ENCODE peak calls at places on chromosomes 5 and 9, in four cellular contexts. N is HCT116, M is neuronal stem cell, O is GM23338. J is an unnamed sample. For H3K4me1 and H3K36me3, the result is how much of the 10 kb centered on the place peaks cover.

GRCh38 chr9:18606831-18607230 is 132.9 kb downstream of the ADAMTSL1 start:
- DNase-seq in M (peak), N (no peak), O (peak), J (no peak)

GRCh38 chr5:174839196-174839595 is 114.8 kb downstream of the MSX2 start:
- DNase-seq in O (no peak), M (no peak), N (no peak), J (no peak)

GRCh38 chr9:98921740-98922139 is 22.0 kb upstream of the COL15A1 start:
- DNase-seq in O (no peak), N (no peak), M (no peak), J (no peak)

GRCh38 chr9:89138463-89139390 is 39.9 kb downstream of the SHC3 start:
- DNase-seq in N (peak), M (no peak), O (no peak), J (no peak)

GRCh38 chr5:68379275-68380026 is 163.9 kb downstream of the PIK3R1 start:
- DNase-seq in M (no peak), O (no peak), N (no peak), J (no peak)

GRCh38 chr5:1911773-1912235 is 29.1 kb upstream of the IRX4 start:
- DNase-seq in M (no peak), O (no peak), N (no peak), J (no peak)

GRCh38 chr9:5112646-5113045 is 72.8 kb downstream of the INSL6 start:
- DNase-seq in M (no peak), O (no peak), N (no peak), J (no peak)

GRCh38 chr5:133523921-133524320 is 88.4 kb downstream of the FSTL4 start:
- DNase-seq in N (no peak), M (no peak), O (no peak), J (no peak)

GRCh38 chr9:8961186-8961666 is 1161.6 kb upstream of the DMAC1 start:
- DNase-seq in M (no peak), N (no peak), O (no peak), J (no peak)

GRCh38 chr5:163503106-163504090 is 2.0 kb upstream of the MAT2B start:
- DNase-seq in O (peak), M (peak), N (peak), J (peak)

GRCh38 chr5:132199116-132199680 is 28.5 kb downstream of the P4HA2 start:
- DNase-seq in O (no peak), M (no peak), N (no peak), J (no peak)

GRCh38 chr5:19538607-19539006 is 449.4 kb downstream of the CDH18 start:
- DNase-seq in O (peak), N (no peak), M (no peak), J (no peak)

GRCh38 chr9:135103931-135104639 is 16.6 kb downstream of the OLFM1 start:
- DNase-seq in N (no peak), M (no peak), O (no peak), J (no peak)

GRCh38 chr9:113546566-113546965 is 83.0 kb downstream of the RGS3 start:
- DNase-seq in N (no peak), M (no peak), O (no peak), J (no peak)

GRCh38 chr9:113543286-113544000 is 79.9 kb downstream of the RGS3 start:
- DNase-seq in M (no peak), O (no peak), N (no peak), J (no peak)

GRCh38 chr9:113542741-113543140 is 79.2 kb downstream of the RGS3 start:
- DNase-seq in M (no peak), N (no peak), O (no peak), J (no peak)

GRCh38 chr9:113544001-113544340 is 80.4 kb downstream of the RGS3 start:
- DNase-seq in O (no peak), M (no peak), N (no peak), J (no peak)

DNA sequence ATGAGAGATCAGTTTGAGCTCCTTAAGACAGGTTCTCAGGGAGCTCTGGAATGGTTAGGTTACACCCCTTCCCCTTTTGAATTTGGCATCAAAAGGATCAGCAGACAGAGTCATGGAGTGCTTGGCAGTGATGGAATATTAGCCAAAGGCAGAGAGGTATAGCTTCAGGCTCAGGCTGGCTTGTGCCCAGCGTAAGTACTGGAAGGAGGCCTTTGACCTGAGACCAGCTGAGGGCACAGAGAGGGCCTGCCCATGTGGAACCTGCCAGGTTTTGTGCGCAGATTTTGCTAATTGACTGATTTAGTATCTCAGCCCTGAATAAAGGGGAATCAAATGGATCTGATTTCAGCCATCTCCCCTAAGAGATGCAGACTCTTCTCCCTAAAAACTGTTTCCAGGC is 81.5 kb downstream of the RGS3 start:
- DNase-seq in O (no peak), M (no peak), N (no peak), J (no peak)
- H3K4me1 ChIP-seq in O (under half), M (under half), N (under half), J (under half)

DNA sequence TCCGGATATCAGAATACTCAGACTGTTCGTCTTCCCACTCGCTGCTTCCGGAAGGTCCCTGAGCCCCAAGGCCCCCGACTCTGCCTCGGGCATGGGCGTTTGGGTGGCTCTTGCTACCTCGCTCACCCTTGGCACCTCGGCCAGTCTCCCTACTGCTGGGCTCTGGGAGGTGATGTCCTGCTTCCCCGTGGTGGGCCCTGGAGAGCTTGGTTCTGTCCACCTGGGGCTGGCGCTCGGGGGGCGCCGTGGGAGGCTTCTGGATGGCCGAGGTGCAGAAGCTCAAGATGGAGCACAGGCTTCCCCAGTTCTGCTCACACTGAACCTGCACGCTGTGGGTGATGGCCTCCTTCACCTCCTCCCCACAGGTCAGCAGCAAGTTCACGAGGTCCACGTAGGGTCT is 10.4 kb downstream of the STC2 start:
- DNase-seq in M (no peak), N (no peak), O (no peak), J (peak)
- H3K36me3 ChIP-seq in M (under half), N (under half), O (under half), J (under half)

DNA sequence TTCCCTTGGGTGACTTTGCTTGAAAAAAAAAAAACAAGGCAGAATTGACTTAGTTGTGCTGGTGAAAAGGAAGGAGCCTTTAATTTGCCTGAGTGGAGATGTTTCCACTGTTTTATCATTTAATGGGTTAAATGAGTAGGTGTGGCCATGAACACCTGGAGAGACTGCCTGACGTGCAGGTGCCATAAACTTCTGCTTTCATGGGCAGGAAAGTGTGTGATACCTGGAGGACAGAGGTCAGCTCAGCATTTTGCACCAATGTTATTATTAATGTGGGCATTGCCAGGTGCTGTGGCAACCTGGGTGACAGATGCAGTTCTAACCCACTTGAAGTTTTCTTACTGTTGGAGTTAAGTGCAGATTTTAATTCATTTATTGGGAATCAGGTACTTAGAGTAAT is 145.4 kb downstream of the CD180 start:
- DNase-seq in M (no peak), O (no peak), N (no peak), J (peak)
- H3K4me1 ChIP-seq in M (under half), O (under half), N (under half), J (half or more)

GRCh38 chr5:137995747-137996123 is 37.1 kb downstream of the FAM13B start:
- DNase-seq in M (no peak), O (no peak), N (no peak), J (no peak)

GRCh38 chr5:137997726-137998213 is 35.1 kb downstream of the FAM13B start:
- DNase-seq in O (no peak), M (no peak), N (no peak), J (no peak)

GRCh38 chr5:137995077-137995746 is 37.7 kb downstream of the FAM13B start:
- DNase-seq in M (no peak), O (no peak), N (no peak), J (no peak)

GRCh38 chr5:137994556-137994955 is 38.3 kb downstream of the FAM13B start:
- DNase-seq in N (no peak), O (no peak), M (no peak), J (no peak)

GRCh38 chr5:138000102-138000723 is 32.7 kb downstream of the FAM13B start:
- DNase-seq in N (peak), M (no peak), O (no peak), J (no peak)
- H3K36me3 ChIP-seq in N (under half), M (under half), O (under half), J (under half)